ENCODE peak calls at places on chromosomes 7 and 10, in eight cellular contexts. M is heart left ventricle; R is kidney glomerular epithelial cell; Z is left ventricle myocardium superior; W is CD8-positive, alpha-beta T cell; H is germinal center; C is astrocyte; Y is RCC 7860. G is an unnamed sample.

GRCh38 chr7:47812460-47813136 is 135.7 kb downstream of the PKD1L1 start:
- DNase-seq in M (no peak), R (no peak), Z (no peak), W (no peak), H (no peak), C (no peak), Y (no peak), G (no peak)

GRCh38 chr10:25934673-25935139 is 677 bp downstream of the MYO3A start:
- DNase-seq in M (no peak), R (no peak), Z (no peak), W (no peak), H (peak; percentile 19), C (no peak), Y (no peak), G (peak; percentile 28)

GRCh38 chr10:97408496-97408992 is 7.4 kb upstream of the RRP12 start:
- DNase-seq in M (no peak), R (no peak), Z (no peak), W (no peak), H (no peak), C (no peak), Y (no peak), G (no peak)

GRCh38 chr7:517848-518629 is 1.6 kb downstream of the PDGFA start:
- DNase-seq in M (peak; percentile 76), R (peak; percentile 18), Z (peak; percentile 85), W (peak; percentile 29), H (no peak), C (peak; percentile 62), Y (peak; percentile 45), G (no peak)

GRCh38 chr10:104548090-104548489 is 93.0 kb upstream of the SORCS3 start:
- DNase-seq in M (no peak), R (no peak), Z (no peak), W (no peak), H (no peak), C (peak; percentile 14), Y (no peak), G (no peak)

GRCh38 chr10:79256264-79256806 is 90.9 kb upstream of the PPIF start:
- DNase-seq in M (no peak), R (no peak), Z (no peak), W (no peak), H (no peak), C (no peak), Y (no peak), G (no peak)

GRCh38 chr7:2982401-2982800 is 61.3 kb downstream of the CARD11 start:
- DNase-seq in M (no peak), R (no peak), Z (no peak), W (no peak), H (no peak), C (no peak), Y (no peak), G (no peak)

GRCh38 chr10:67612156-67612555 is 83.8 kb downstream of the CTNNA3 start:
- DNase-seq in M (no peak), R (no peak), Z (no peak), W (no peak), H (no peak), C (no peak), Y (no peak), G (no peak)

GRCh38 chr7:13731643-13732042 is 257.8 kb downstream of the ETV1 start:
- DNase-seq in M (no peak), R (no peak), Z (no peak), W (no peak), H (no peak), C (peak; percentile 80), Y (no peak), G (no peak)

GRCh38 chr10:44249490-44249889 is 135.4 kb downstream of the CXCL12 start:
- DNase-seq in M (no peak), R (no peak), Z (no peak), W (no peak), H (no peak), C (no peak), Y (no peak), G (no peak)

GRCh38 chr10:96299383-96299782 is 4.9 kb upstream of the DNTT start:
- DNase-seq in M (no peak), R (no peak), Z (no peak), W (peak; percentile 9), H (no peak), C (no peak), Y (no peak), G (no peak)

GRCh38 chr10:16699435-16699834 is 117.8 kb downstream of the RSU1 start:
- DNase-seq in M (no peak), R (no peak), Z (no peak), W (no peak), H (no peak), C (no peak), Y (no peak), G (no peak)

GRCh38 chr7:46369933-46370654 is 449.0 kb upstream of the IGFBP3 start:
- DNase-seq in M (no peak), R (no peak), Z (no peak), W (no peak), H (no peak), C (peak; percentile 92), Y (no peak), G (no peak)

GRCh38 chr7:82567356-82567755 is 123.8 kb upstream of the CACNA2D1 start:
- DNase-seq in M (no peak), R (no peak), Z (no peak), W (no peak), H (no peak), C (no peak), Y (no peak), G (no peak)

GRCh38 chr10:131681656-131682055 is 219.2 kb upstream of the PPP2R2D start:
- DNase-seq in M (no peak), R (no peak), Z (no peak), W (no peak), H (no peak), C (no peak), Y (no peak), G (no peak)

GRCh38 chr10:132300582-132300981 is 7.2 kb downstream of the STK32C start:
- DNase-seq in M (no peak), R (no peak), Z (no peak), W (no peak), H (no peak), C (no peak), Y (no peak), G (no peak)

G was measured in pancreas.